ENCODE peak calls at places on chromosomes 2 and 18, in six cellular contexts. Q is HCT116, Y is Peyer's patch, P is body of pancreas, J is prostate gland, X is A549. B is an unnamed sample.

GRCh38 chr2:202185156-202185555 is 53.2 kb downstream of the SUMO1 start:
- DNase-seq in Q (no peak), Y (no peak), P (no peak), J (no peak), X (no peak), B (no peak)

GRCh38 chr2:179235463-179236108 is 29.0 kb downstream of the SESTD1 start:
- DNase-seq in Q (no peak), Y (no peak), P (no peak), J (no peak), X (no peak), B (no peak)

GRCh38 chr2:73218298-73218697 is 4.3 kb downstream of the SMYD5 start:
- DNase-seq in Q (no peak), Y (no peak), P (no peak), J (no peak), X (no peak), B (peak; percentile 57)

GRCh38 chr2:212284166-212284565 is 254.4 kb downstream of the ERBB4 start:
- DNase-seq in Q (no peak), Y (no peak), P (no peak), J (no peak), X (no peak), B (no peak)

GRCh38 chr2:29009270-29009669 is 28.2 kb downstream of the TOGARAM2 start:
- DNase-seq in Q (no peak), Y (no peak), P (no peak), J (no peak), X (no peak), B (no peak)

GRCh38 chr2:121826036-121826435 is 70.6 kb downstream of the TSN start:
- DNase-seq in Q (no peak), Y (no peak), P (no peak), J (no peak), X (no peak), B (no peak)

GRCh38 chr18:63817441-63818051 is 42.3 kb downstream of the SERPINB7 start:
- DNase-seq in Q (no peak), Y (no peak), P (no peak), J (peak; percentile 20), X (no peak), B (no peak)

GRCh38 chr2:159169187-159169586 is 117.3 kb downstream of the WDSUB1 start:
- DNase-seq in Q (no peak), Y (no peak), P (no peak), J (no peak), X (no peak), B (no peak)

GRCh38 chr2:130728549-130729310 is at the start of gene GPR148:
- DNase-seq in Q (no peak), Y (no peak), P (no peak), J (no peak), X (no peak), B (no peak)

GRCh38 chr2:54377901-54378493 is 78.1 kb upstream of the SPTBN1 start:
- DNase-seq in Q (no peak), Y (no peak), P (no peak), J (no peak), X (no peak), B (no peak)

GRCh38 chr2:110852541-110853263 is 120.3 kb downstream of the ACOXL start:
- DNase-seq in Q (no peak), Y (no peak), P (no peak), J (no peak), X (no peak), B (no peak)

GRCh38 chr2:5123597-5124196 is 568.5 kb upstream of the SOX11 start:
- DNase-seq in Q (no peak), Y (no peak), P (no peak), J (no peak), X (no peak), B (no peak)

GRCh38 chr2:196247114-196247978 is 76.0 kb upstream of the STK17B start:
- DNase-seq in Q (no peak), Y (no peak), P (no peak), J (no peak), X (no peak), B (no peak)

GRCh38 chr2:47903781-47904447 is 2.4 kb downstream of the FBXO11 start:
- DNase-seq in Q (no peak), Y (no peak), P (no peak), J (no peak), X (no peak), B (no peak)

GRCh38 chr2:10757814-10758286 is 36.4 kb downstream of the ATP6V1C2 start:
- DNase-seq in Q (no peak), Y (no peak), P (no peak), J (no peak), X (no peak), B (no peak)

GRCh38 chr2:226802573-226802972 is 3.0 kb upstream of the IRS1 start:
- DNase-seq in Q (peak; percentile 81), Y (no peak), P (no peak), J (peak; percentile 44), X (peak; percentile 85), B (no peak)

GRCh38 chr2:28093768-28094167 is 203.2 kb downstream of the BABAM2 start:
- DNase-seq in Q (no peak), Y (no peak), P (no peak), J (no peak), X (no peak), B (no peak)

GRCh38 chr18:12745095-12745820 is 42.4 kb downstream of the PSMG2 start:
- DNase-seq in Q (no peak), Y (no peak), P (no peak), J (no peak), X (no peak), B (no peak)

GRCh38 chr18:42053188-42053781 is 98.3 kb downstream of the PIK3C3 start:
- DNase-seq in Q (peak; percentile 15), Y (peak; percentile 57), P (peak; percentile 27), J (peak; percentile 6), X (peak; percentile 33), B (peak; percentile 64)

GRCh38 chr2:43225093-43225787 is 1.2 kb downstream of the ZFP36L2 start:
- DNase-seq in Q (no peak), Y (peak; percentile 79), P (peak; percentile 59), J (peak; percentile 37), X (peak; percentile 76), B (peak; percentile 70)

DNA sequence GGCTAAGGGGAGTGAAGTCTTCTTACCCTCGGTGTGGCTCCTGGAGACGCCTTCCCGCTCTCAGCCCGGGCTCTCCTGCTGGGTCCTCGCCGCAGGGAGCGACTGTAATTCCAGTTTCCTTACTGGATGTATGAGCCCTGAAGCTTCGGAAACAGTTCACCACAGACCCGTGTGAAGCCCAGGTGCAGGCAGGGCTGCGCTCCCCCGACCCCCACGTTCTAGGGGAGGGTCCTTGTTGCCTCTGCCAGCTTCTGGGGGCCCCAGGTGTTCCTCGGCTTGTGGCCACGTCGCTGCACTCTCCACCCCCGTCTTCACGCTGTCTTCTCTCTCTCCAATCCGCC is 5.1 kb upstream of the ASB1 start:
- DNase-seq in Q (no peak), Y (no peak), P (no peak), J (no peak), X (no peak), B (no peak)
- TF ChIP-seq POLR2A in Q (no peak), Y (no peak), P (no peak), J (no peak), X (no peak), B (no peak)

GRCh38 chr2:240256704-240257637 is 116.5 kb upstream of the OTOS start:
- DNase-seq in Q (no peak), Y (no peak), P (no peak), J (no peak), X (no peak), B (no peak)
- H3K27ac ChIP-seq in Q (peak overlapping the region; percentile 78), Y (no peak overlapping the region), P (peak overlapping the region; percentile 82), J (peak overlapping the region; percentile 27), X (peak overlapping the region; percentile 65), B (peak overlapping the region; percentile 90)

DNA sequence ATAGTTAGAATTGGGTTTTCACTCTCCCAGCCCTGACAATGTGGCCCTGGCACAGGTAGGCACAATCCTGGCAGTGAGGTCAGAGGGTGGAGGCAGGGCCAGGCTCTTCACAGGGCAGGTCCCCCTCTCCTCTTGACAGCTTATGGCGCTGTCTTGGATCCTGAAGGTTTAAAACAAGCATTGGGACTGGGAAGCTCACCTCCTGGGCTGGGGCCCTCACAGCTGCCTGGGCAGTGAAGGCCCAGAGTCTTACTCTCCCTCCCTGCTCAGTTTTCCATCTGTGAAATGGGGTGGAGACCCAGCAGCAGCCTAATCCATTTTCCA is 23.3 kb downstream of the LBH start:
- DNase-seq in Q (no peak), Y (no peak), P (no peak), J (no peak), X (no peak), B (no peak)
- TF ChIP-seq CTCF in Q (no peak), Y (no peak), P (no peak), J (no peak), X (no peak), B (no peak)

DNA sequence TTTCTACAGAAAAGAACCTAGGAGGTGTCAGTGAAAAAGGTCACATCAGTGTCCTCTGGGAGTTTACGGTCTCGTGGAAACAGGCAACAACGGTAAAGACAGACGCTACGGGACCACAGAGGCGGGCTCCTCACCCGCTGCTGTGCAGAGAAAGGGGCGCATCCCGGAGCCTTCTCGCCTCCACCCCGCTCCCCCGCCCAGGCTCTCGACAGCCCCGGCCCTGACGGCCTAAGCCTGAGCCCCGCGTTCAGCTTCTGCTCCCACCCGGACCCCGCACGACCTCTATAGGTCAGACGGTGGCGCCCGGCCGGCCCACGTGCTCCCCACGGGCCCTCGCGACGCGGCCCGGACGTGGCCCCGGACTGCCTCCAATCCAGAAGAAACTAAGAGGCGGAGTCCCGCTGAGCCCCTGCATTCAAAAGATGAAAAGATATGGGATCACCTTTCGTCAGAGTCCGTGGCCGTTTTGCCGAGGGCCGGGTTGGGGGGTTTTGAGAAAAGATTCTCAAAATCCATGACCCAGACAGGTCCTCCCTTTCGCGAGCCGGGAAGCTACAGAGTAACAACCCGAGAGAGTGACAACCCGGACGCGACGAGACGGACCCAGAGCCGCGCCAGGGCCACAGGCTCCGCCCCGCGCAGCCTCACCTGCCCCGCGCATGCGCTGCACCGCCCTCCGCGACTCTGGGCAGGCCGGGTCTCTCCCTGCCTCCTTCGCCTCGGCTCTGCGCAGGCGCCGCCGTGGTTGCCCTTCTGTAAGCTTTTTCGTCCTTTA is at the start of gene ZC3H8:
- DNase-seq in Q (peak; percentile 75), Y (peak; percentile 97), P (peak; percentile 95), J (peak; percentile 92), X (peak; percentile 90), B (peak; percentile 97)
- TF ChIP-seq POLR2A in Q (peak; percentile 83), Y (peak; percentile 91), P (peak; percentile 89), J (peak; percentile 84), X (peak; percentile 85), B (peak; percentile 89)

DNA sequence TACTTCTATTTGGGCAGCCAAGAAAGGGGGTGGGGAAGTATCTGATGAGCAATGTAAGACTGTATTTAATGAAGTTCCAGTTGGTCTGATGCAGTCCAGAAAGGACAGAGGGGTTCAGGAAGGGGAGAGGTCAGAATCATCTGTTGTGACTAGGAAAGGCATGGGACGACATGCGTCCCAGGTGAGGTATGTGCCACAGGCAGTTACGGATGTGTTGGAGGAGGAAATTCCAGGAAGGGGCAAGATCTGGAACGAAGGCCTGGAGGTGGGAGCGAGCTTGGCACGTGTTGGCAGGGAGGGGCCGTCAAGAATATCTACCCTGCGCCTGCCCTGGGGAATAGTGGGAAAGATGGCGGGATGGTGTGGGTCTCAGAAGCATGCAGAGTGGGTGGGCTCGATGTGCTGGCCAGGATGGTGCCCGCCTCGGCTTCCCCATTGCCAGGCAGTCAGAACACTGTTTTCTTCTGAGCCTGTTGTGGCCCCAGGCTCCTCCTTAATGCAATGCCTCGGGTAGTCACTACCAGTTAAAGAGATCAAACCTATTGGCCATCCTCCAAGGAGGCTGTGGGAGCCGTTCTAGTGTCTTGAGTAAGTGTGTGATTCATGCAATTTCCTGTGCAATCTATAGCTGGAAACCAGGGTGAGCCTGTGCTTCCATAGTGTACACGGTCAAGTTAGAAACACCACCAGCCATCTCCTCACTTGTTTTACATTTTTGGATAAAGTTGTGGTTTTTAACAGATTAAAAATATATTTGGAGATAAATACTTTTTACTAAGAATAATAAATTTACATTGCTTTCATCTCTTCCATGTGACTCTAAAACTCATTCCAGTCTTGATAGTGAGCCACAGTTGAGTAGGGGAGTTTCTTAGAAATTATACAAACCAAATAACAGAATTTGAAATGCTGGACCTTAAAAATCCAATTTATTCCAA is 57.6 kb upstream of the TXNDC2 start:
- DNase-seq in Q (peak; percentile 97), Y (no peak), P (no peak), J (no peak), X (peak; percentile 94), B (peak; percentile 67)
- H3K27ac ChIP-seq in Q (peak overlapping the region; percentile 87), Y (peak overlapping the region; percentile 60), P (no peak overlapping the region), J (no peak overlapping the region), X (peak overlapping the region; percentile 93), B (peak overlapping the region; percentile 90)

B was measured in adrenal gland.